ENCODE peak calls at places on chromosome 14, in eight cellular contexts. P is esophagus muscularis mucosa, J is aorta, A is neuronal stem cell, G is HCT116, M is lung, Y is psoas muscle, N is uterus. S is an unnamed sample. For H3K36me3 and H3K9me3, the result is how much of the 10 kb centered on the place peaks cover.

GRCh38 chr14:51093371-51094281 is 1.3 kb downstream of the TRIM9 start:
- DNase-seq in P (no peak), J (no peak), A (peak), G (no peak), M (no peak), Y (peak), N (peak), S (peak)

GRCh38 chr14:94401083-94401482 is 12.7 kb upstream of the SERPINA1 start:
- DNase-seq in P (no peak), J (no peak), A (no peak), G (no peak), M (no peak), Y (no peak), N (no peak), S (no peak)

GRCh38 chr14:37061697-37062096 is 110.7 kb downstream of the SLC25A21 start:
- DNase-seq in P (no peak), J (no peak), A (no peak), G (no peak), M (peak), Y (no peak), N (no peak), S (no peak)

GRCh38 chr14:87443039-87443438 is 549.9 kb downstream of the GALC start:
- DNase-seq in P (no peak), J (no peak), A (no peak), G (no peak), M (no peak), Y (no peak), N (no peak), S (no peak)

GRCh38 chr14:59067135-59067894 is 121.2 kb upstream of the DAAM1 start:
- DNase-seq in P (no peak), J (no peak), A (no peak), G (no peak), M (no peak), Y (no peak), N (no peak), S (peak)

GRCh38 chr14:96203635-96204034 is 1.0 kb upstream of the BDKRB2 start:
- DNase-seq in P (no peak), J (no peak), A (no peak), G (no peak), M (no peak), Y (no peak), N (no peak), S (no peak)

GRCh38 chr14:51564986-51565604 is 86.6 kb upstream of the FRMD6 start:
- DNase-seq in P (no peak), J (no peak), A (no peak), G (no peak), M (no peak), Y (no peak), N (no peak), S (peak)

GRCh38 chr14:52391866-52392600 is 77.9 kb downstream of the PTGER2 start:
- DNase-seq in P (no peak), J (no peak), A (no peak), G (peak), M (no peak), Y (no peak), N (no peak), S (no peak)

GRCh38 chr14:96285667-96286066 is 29.7 kb downstream of the BDKRB1 start:
- DNase-seq in P (peak), J (no peak), A (no peak), G (no peak), M (no peak), Y (no peak), N (peak), S (no peak)

GRCh38 chr14:76984297-76984696 is 44.2 kb downstream of the IRF2BPL start:
- DNase-seq in P (no peak), J (no peak), A (no peak), G (no peak), M (no peak), Y (no peak), N (no peak), S (no peak)

GRCh38 chr14:101006008-101006407 is 102.5 kb upstream of the RTL1 start:
- DNase-seq in P (no peak), J (peak), A (no peak), G (no peak), M (no peak), Y (no peak), N (peak), S (no peak)

DNA sequence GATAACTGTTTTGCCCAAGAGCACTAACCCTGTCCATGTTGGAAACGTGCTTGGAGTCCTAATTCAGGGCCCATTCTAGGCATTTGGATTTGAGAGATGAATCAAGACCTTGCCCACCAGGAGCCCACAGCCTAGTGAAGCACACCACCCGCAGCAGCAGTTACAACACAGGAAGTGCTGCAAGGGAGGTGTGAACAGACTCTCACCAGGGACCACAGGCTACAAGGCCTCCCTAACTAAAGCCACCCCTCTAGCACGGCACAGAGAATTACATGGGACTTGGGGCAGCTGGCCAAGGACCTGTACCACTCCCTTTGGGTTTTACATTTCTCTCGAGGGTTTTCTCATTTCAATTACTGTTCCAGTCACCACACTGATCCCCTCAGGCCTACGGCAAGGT is 49.4 kb upstream of the FOXN3 start:
- DNase-seq in P (no peak), J (no peak), A (no peak), G (no peak), M (no peak), Y (no peak), N (no peak), S (no peak)
- H3K36me3 ChIP-seq in P (under half), J (under half), A (under half), G (under half), M (under half), Y (under half), N (under half), S (under half)

DNA sequence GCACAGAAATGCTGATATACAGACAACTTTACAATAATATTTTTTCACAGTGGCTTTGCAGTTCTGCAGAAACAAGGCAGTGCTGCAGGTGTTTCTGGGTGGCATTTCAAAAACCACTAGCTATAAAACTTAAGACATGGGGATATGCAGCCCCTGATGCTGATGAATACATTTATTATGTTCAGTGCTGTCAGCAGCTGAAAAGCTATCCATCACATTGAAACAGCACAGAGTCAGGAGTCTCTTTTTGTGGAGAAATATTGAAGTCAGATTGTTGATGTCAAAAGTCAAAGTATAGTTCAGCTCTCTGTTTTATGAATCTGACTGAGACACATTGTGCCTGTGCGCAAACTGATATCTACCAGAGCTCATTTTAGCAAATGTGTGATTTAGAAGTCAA is 467.7 kb downstream of the PRKD1 start:
- DNase-seq in P (no peak), J (no peak), A (no peak), G (no peak), M (no peak), Y (no peak), N (no peak), S (no peak)
- H3K9me3 ChIP-seq in P (under half), J (under half), A (under half), G (under half), M (under half), Y (under half), N (under half), S (under half)

GRCh38 chr14:91313154-91313850 is 68.8 kb upstream of the GPR68 start:
- DNase-seq in P (no peak), J (no peak), A (no peak), G (no peak), M (no peak), Y (no peak), N (no peak), S (no peak)
- H3K36me3 ChIP-seq in P (under half), J (under half), A (half or more), G (under half), M (under half), Y (under half), N (under half), S (under half)

GRCh38 chr14:90858511-90858910 is 42.3 kb upstream of the TTC7B start:
- DNase-seq in P (no peak), J (no peak), A (no peak), G (no peak), M (no peak), Y (no peak), N (no peak), S (no peak)
- H3K9me3 ChIP-seq in P (under half), J (under half), A (under half), G (under half), M (under half), Y (under half), N (under half), S (under half)

DNA sequence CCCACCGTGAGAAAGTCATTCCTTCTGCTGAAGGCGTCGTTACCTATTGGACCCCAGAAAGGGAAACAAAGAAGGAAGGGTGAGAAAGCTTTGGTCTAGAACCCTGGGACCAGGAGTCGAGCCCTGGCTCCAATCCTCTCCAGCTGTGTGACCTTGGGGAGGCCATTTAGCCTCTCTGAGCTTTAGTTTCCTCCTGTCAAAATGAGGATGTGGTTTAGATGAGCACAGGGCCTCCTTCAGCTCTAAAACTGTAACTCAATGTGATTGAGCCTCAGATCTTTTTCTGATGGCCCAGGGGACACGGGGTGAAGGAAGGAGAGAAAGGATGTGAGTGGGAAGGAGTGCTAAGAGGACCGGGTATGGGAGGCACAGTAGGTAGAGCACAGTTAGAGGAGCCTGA is 7.7 kb downstream of the JDP2 start:
- DNase-seq in P (no peak), J (no peak), A (no peak), G (no peak), M (no peak), Y (no peak), N (no peak), S (no peak)
- H3K36me3 ChIP-seq in P (half or more), J (under half), A (under half), G (under half), M (under half), Y (under half), N (under half), S (under half)

GRCh38 chr14:28703482-28703881 is 63.1 kb upstream of the FOXG1 start:
- DNase-seq in P (no peak), J (no peak), A (no peak), G (no peak), M (no peak), Y (no peak), N (no peak), S (no peak)

GRCh38 chr14:28701733-28702132 is 64.9 kb upstream of the FOXG1 start:
- DNase-seq in P (no peak), J (no peak), A (no peak), G (no peak), M (no peak), Y (no peak), N (no peak), S (no peak)

GRCh38 chr14:28709571-28710305 is 56.8 kb upstream of the FOXG1 start:
- DNase-seq in P (no peak), J (no peak), A (no peak), G (no peak), M (no peak), Y (no peak), N (no peak), S (no peak)

GRCh38 chr14:28707814-28708213 is 58.8 kb upstream of the FOXG1 start:
- DNase-seq in P (no peak), J (no peak), A (no peak), G (no peak), M (no peak), Y (no peak), N (no peak), S (no peak)

GRCh38 chr14:28704153-28704552 is 62.4 kb upstream of the FOXG1 start:
- DNase-seq in P (no peak), J (no peak), A (no peak), G (no peak), M (no peak), Y (no peak), N (no peak), S (no peak)
- H3K9me3 ChIP-seq in P (under half), J (under half), A (under half), G (under half), M (under half), Y (under half), N (under half), S (under half)

GRCh38 chr14:68927089-68927488 is 52.0 kb downstream of the ACTN1 start:
- DNase-seq in P (no peak), J (no peak), A (no peak), G (no peak), M (no peak), Y (no peak), N (no peak), S (no peak)
- H3K36me3 ChIP-seq in P (under half), J (under half), A (under half), G (under half), M (under half), Y (under half), N (under half), S (under half)

GRCh38 chr14:106393742-106394141 is 867.4 kb downstream of the TMEM121 start:
- DNase-seq in P (no peak), J (no peak), A (no peak), G (no peak), M (no peak), Y (no peak), N (no peak), S (no peak)
- H3K9me3 ChIP-seq in P (under half), J (under half), A (under half), G (under half), M (under half), Y (under half), N (under half), S (under half)

GRCh38 chr14:24240110-24240918 is 2.1 kb downstream of the TINF2 start:
- DNase-seq in P (no peak), J (peak), A (no peak), G (no peak), M (no peak), Y (no peak), N (no peak), S (peak)
- H3K36me3 ChIP-seq in P (half or more), J (under half), A (half or more), G (under half), M (under half), Y (under half), N (under half), S (under half)